ENCODE peak calls at places on chromosomes 3 and 15, in seven cellular contexts. F is NCI-H510A; D is left ventricle myocardium inferior; X is fibroblast of lung; T is activated naive CD8-positive, alpha-beta T cell treated with anti-CD3 and anti-CD28 coated beads, Interleukin-2, amount 50 U/mL, for 24 hours; I is NCI-H1092 treated with DMSO at 0.1 percent for 48 hours; O is H4. E is an unnamed sample.
A peak's percentile ranks its signal among the peaks of the same experiment; 100 is the strongest.

GRCh38 chr3:23889401-23889800 is 27.4 kb downstream of the NKIRAS1 start:
- DNase-seq in O (no peak), X (no peak), D (no peak), I (no peak), F (no peak), T (no peak), E (no peak)

GRCh38 chr3:187985636-187986035 is 168.3 kb upstream of the LPP start:
- DNase-seq in F (no peak), I (no peak), T (no peak), X (no peak), D (no peak), O (no peak), E (no peak)

GRCh38 chr3:133644768-133645167 is 17.0 kb downstream of the TOPBP1 start:
- DNase-seq in O (peak; percentile 70), X (peak; percentile 85), F (no peak), I (no peak), T (no peak), D (no peak), E (peak; percentile 54)

GRCh38 chr15:83892498-83892897 is 238.6 kb downstream of the ADAMTSL3 start:
- DNase-seq in O (no peak), X (no peak), D (no peak), T (no peak), I (no peak), F (no peak), E (no peak)

GRCh38 chr3:59286791-59287531 is 237.1 kb upstream of the CFAP20DC start:
- DNase-seq in X (no peak), O (peak; percentile 39), D (no peak), T (peak; percentile 28), F (no peak), I (no peak), E (no peak)

GRCh38 chr15:76501726-76502125 is 165.2 kb downstream of the ISL2 start:
- DNase-seq in D (no peak), F (no peak), I (no peak), T (no peak), X (no peak), O (no peak), E (no peak)

GRCh38 chr15:42155546-42156265 is 730 bp downstream of the PLA2G4F start:
- DNase-seq in O (no peak), F (peak; percentile 77), T (no peak), D (no peak), X (no peak), I (no peak), E (no peak)

GRCh38 chr3:107969994-107970896 is 120.6 kb downstream of the CD47 start:
- DNase-seq in O (no peak), I (peak; percentile 24), D (no peak), X (peak; percentile 25), T (no peak), F (no peak), E (no peak)

GRCh38 chr15:71444866-71445590 is 329.8 kb downstream of the THSD4 start:
- DNase-seq in I (no peak), O (no peak), F (no peak), T (no peak), X (no peak), D (no peak), E (no peak)

GRCh38 chr3:55884491-55885285 is 397.6 kb upstream of the WNT5A start:
- DNase-seq in T (no peak), F (no peak), D (no peak), X (no peak), O (no peak), I (no peak), E (no peak)

GRCh38 chr3:148998715-148999413 is 7.5 kb downstream of the GYG1 start:
- DNase-seq in F (peak; percentile 38), D (no peak), X (no peak), O (no peak), I (peak; percentile 13), T (no peak), E (no peak)

GRCh38 chr3:161096771-161097367 is 8.3 kb downstream of the B3GALNT1 start:
- DNase-seq in D (no peak), I (peak; percentile 30), F (no peak), T (no peak), O (no peak), X (no peak), E (no peak)

GRCh38 chr15:34729886-34730285 is 24.9 kb downstream of the GJD2 start:
- DNase-seq in F (no peak), I (no peak), T (no peak), D (no peak), X (no peak), O (no peak), E (no peak)

GRCh38 chr3:120145498-120146285 is 51.4 kb upstream of the GSK3B start:
- DNase-seq in I (no peak), F (no peak), D (no peak), T (peak; percentile 6), X (peak; percentile 28), O (peak; percentile 27), E (no peak)

GRCh38 chr3:48656061-48656840 is 6.4 kb downstream of the CELSR3 start:
- DNase-seq in I (no peak), O (no peak), D (peak; percentile 84), T (peak; percentile 85), F (no peak), X (peak; percentile 70), E (peak; percentile 43)

GRCh38 chr3:194032828-194033435 is 103.0 kb upstream of the HES1 start:
- DNase-seq in X (no peak), I (no peak), T (no peak), D (no peak), F (no peak), O (no peak), E (no peak)

GRCh38 chr15:42836251-42836650 is 84.3 kb downstream of the TTBK2 start:
- DNase-seq in F (no peak), X (no peak), T (no peak), D (no peak), I (no peak), O (no peak), E (no peak)

GRCh38 chr3:114567774-114568173 is 273.9 kb downstream of the TIGIT start:
- DNase-seq in O (no peak), D (no peak), X (no peak), F (no peak), T (no peak), I (no peak), E (no peak)

GRCh38 chr3:148077951-148078350 is 619.8 kb upstream of the AGTR1 start:
- DNase-seq in O (no peak), X (no peak), D (no peak), T (no peak), F (no peak), I (no peak), E (no peak)

GRCh38 chr3:9696480-9697220 is 7.0 kb upstream of the CPNE9 start:
- DNase-seq in I (no peak), F (no peak), D (no peak), O (no peak), T (no peak), X (no peak), E (no peak)

GRCh38 chr3:141257971-141258370 is 26.3 kb downstream of the PXYLP1 start:
- DNase-seq in X (no peak), F (no peak), T (peak; percentile 37), I (no peak), D (no peak), O (no peak), E (no peak)

GRCh38 chr15:73239564-73240208 is 129.1 kb downstream of the HCN4 start:
- DNase-seq in I (no peak), T (no peak), D (no peak), O (peak; percentile 44), F (no peak), X (peak; percentile 9), E (no peak)

GRCh38 chr3:40299721-40300335 is 9.7 kb upstream of the EIF1B start:
- DNase-seq in D (no peak), I (no peak), X (peak; percentile 76), O (peak; percentile 58), T (no peak), F (no peak), E (no peak)

GRCh38 chr3:98602078-98602678 is 8.8 kb upstream of the CPOX start:
- DNase-seq in F (no peak), T (no peak), I (peak; percentile 60), D (no peak), X (peak; percentile 83), O (peak; percentile 73), E (peak; percentile 45)

E was measured in kidney epithelial cell.